ENCODE peak calls at places on chromosomes 16 and 17, in eight cellular contexts. O is MM.1S; S is activated CD8-positive, alpha-beta T cell treated with anti-CD3 and anti-CD28 coated beads for 36 hours; H is progenitor cell of endocrine pancreas; N is Calu3; W is RWPE1; C is thoracic aorta; K is GM10248. Z is an unnamed sample.

GRCh38 chr16:29986931-29987330 is 8.5 kb downstream of the HIRIP3 start:
- DNase-seq in O (no peak), S (no peak), H (no peak), N (no peak), W (no peak), C (no peak), K (no peak), Z (no peak)

GRCh38 chr17:75774988-75775668 is 9.5 kb upstream of the UNK start:
- DNase-seq in O (no peak), S (peak; percentile 41), H (no peak), N (no peak), W (no peak), C (no peak), K (no peak), Z (no peak)

GRCh38 chr17:70040336-70040735 is 34.7 kb upstream of the KCNJ16 start:
- DNase-seq in O (no peak), S (no peak), H (no peak), N (no peak), W (peak; percentile 41), C (no peak), K (no peak), Z (no peak)

GRCh38 chr16:19415461-19415860 is 2.2 kb upstream of the TMC5 start:
- DNase-seq in O (no peak), S (no peak), H (no peak), N (no peak), W (no peak), C (no peak), K (no peak), Z (no peak)

GRCh38 chr16:52812945-52813556 is 239.6 kb downstream of the CHD9NB start:
- DNase-seq in O (no peak), S (no peak), H (no peak), N (peak; percentile 56), W (peak; percentile 68), C (no peak), K (no peak), Z (no peak)

GRCh38 chr17:75843577-75844529 is at the start of gene UNC13D:
- DNase-seq in O (no peak), S (peak; percentile 79), H (no peak), N (peak; percentile 36), W (no peak), C (no peak), K (peak; percentile 74), Z (no peak)

GRCh38 chr16:19330801-19331484 is 45.4 kb downstream of the CLEC19A start:
- DNase-seq in O (no peak), S (no peak), H (no peak), N (no peak), W (peak; percentile 55), C (no peak), K (no peak), Z (no peak)

GRCh38 chr16:24775455-24775854 is 46.0 kb downstream of the TNRC6A start:
- DNase-seq in O (no peak), S (no peak), H (no peak), N (no peak), W (no peak), C (no peak), K (no peak), Z (no peak)

GRCh38 chr16:16127469-16128116 is 95.7 kb downstream of the ABCC6 start:
- DNase-seq in O (peak; percentile 63), S (peak; percentile 77), H (peak; percentile 60), N (peak; percentile 84), W (peak; percentile 77), C (no peak), K (peak; percentile 79), Z (peak; percentile 76)

GRCh38 chr16:87426423-87427215 is 34.5 kb downstream of the MAP1LC3B start:
- DNase-seq in O (no peak), S (no peak), H (no peak), N (no peak), W (no peak), C (no peak), K (no peak), Z (no peak)

GRCh38 chr16:15610369-15610871 is 32.5 kb downstream of the MARF1 start:
- DNase-seq in O (no peak), S (peak; percentile 34), H (no peak), N (no peak), W (no peak), C (no peak), K (no peak), Z (no peak)

GRCh38 chr17:52159810-52160578 is 1.5 kb upstream of the CA10 start:
- DNase-seq in O (no peak), S (no peak), H (no peak), N (no peak), W (no peak), C (no peak), K (no peak), Z (no peak)

DNA sequence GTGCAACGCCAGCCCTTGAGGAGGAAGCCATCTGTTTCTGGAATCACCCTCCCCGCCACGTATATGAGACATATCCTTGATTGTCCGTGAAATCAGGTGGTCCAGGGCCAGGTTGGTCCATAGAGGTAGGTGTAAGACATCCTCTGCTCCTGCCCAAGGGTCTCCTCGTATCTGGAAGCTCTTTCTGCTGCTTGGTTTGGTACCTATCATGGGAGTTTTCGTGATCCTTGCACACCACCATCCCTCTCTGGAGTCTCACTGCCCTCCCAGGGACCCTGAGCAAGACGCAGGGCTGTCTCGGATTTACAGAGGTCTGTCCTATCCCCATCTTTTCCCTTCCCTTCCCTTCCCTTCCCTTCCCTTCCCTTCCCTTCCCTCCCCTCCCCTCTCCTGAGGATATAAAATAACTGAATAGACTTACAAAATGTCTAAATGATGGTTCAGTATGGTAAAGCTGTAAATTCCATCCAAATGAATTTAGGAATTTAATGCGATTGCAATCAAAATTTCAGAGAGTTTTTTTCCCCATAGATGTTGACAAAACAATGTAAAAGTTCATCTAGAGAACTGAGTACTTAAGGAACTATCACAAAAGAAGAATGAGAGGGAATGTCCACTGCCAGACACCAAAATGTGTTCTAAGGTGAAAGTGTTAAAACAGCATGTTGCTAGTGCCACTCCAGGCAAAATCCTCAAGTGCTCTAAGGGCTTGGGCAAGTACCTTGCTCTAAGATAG is 2.0 kb upstream of the CCDC42 start:
- DNase-seq in O (no peak), S (no peak), H (no peak), N (no peak), W (no peak), C (no peak), K (no peak), Z (no peak)
- TF ChIP-seq CTCF in O (no peak), S (no peak), H (no peak), N (no peak), W (no peak), C (no peak), K (no peak), Z (no peak)

GRCh38 chr17:2337811-2338657 is 733 bp downstream of the SGSM2 start:
- DNase-seq in O (peak; percentile 40), S (peak; percentile 60), H (peak; percentile 53), N (peak; percentile 69), W (peak; percentile 64), C (no peak), K (peak; percentile 73), Z (peak; percentile 45)

GRCh38 chr17:2335726-2336214 is 487 bp downstream of the TSR1 start:
- DNase-seq in O (no peak), S (no peak), H (no peak), N (no peak), W (peak; percentile 20), C (no peak), K (no peak), Z (no peak)

GRCh38 chr17:2337152-2337810 is at the start of gene SGSM2:
- DNase-seq in O (peak; percentile 30), S (peak; percentile 73), H (peak; percentile 69), N (peak; percentile 50), W (peak; percentile 51), C (no peak), K (peak; percentile 89), Z (peak; percentile 75)

GRCh38 chr17:2331303-2331702 is 5.0 kb downstream of the TSR1 start:
- DNase-seq in O (no peak), S (no peak), H (no peak), N (no peak), W (no peak), C (no peak), K (no peak), Z (no peak)

DNA sequence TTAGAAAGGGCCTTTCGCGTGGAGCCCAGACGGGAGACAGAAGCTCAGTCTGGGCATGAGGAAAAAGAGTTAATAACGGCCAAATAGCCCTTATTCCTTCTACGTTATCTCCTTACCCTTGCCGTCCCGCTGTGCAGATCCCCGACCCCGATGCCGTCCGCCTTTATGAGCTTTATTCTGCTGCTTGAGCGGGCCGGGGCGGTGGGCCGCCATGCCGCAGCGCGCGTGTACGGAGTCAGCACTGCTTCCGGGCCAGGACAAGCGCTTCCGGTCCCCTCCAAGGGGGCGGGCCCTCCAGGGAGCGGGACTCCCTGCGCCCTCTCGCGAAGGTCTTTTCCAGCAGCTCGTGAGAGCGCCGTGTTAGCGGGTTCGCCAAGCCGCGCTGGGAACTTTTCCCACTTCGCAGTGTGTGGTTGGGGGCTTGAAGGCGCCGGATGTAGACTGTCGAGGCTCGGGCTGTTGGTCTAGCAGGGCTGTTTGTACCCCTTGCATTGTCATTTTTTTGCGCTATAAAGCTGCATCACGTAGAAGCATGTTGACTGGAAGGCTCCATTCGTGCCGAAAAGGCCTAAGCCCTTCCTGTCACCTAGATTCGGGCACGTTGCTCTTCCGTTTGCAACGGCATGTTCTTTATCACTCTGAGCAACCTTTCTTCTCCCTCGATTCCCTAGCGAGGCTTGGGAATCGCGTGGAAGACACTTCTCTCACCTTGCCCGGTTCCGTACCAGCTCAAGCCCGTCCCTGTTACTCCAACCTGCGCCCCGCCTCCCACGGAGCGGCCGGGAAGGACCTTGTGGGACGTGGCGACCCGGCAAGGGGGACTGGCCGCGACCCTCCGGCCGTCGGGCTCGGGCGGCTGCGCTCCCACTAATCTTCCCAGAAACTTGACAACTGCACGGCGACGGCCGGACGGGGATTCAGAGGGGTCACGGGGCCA is at the start of gene TSR1:
- DNase-seq in O (peak; percentile 92), S (peak; percentile 92), H (peak; percentile 81), N (peak; percentile 87), W (peak; percentile 96), C (peak; percentile 46), K (peak; percentile 98), Z (peak; percentile 86)
- TF ChIP-seq CTCF in O (peak; percentile 23), S (no peak), H (peak; percentile 18), N (no peak), W (peak; percentile 24), C (peak; percentile 22), K (peak; percentile 45), Z (no peak)

DNA sequence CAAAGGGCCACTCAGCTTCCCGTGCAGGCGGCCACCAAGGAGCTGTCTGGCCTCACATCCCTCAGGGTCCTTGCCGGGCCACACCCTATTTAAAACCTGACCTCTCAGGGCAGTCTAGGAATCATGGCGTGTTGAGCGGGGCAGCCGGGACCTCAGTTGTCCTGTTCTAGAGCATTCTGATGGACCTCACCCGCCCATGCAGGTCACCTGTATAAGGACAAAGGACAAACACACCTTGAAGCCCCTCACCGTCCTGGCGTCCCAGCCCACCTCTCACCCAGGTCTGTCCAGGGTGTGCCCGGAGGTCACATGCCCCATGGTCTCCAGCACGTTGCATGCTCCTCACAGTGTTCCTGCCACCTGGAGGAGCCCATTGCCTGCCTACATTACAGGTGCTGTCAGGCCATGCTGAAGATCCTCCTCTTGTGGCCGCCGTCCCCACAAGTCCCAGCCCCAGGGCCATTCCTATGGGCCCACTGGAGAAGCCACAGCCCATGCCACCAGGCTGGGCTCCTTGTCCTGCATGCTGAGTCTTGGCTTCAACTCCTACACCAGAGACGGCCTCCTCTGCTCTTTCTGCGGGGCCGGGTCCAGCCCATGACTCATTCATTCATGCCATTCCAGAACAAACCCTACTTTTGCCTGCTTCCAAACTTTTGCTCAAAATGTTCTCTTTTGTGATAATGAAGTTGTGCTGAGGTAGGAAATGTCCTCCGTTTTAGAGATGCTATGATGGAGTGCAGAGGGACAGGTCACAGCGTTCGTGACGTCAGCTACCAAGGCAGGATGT is 46.3 kb downstream of the PEMT start:
- DNase-seq in O (no peak), S (no peak), H (no peak), N (no peak), W (no peak), C (no peak), K (no peak), Z (no peak)
- TF ChIP-seq CTCF in O (no peak), S (no peak), H (no peak), N (no peak), W (no peak), C (no peak), K (no peak), Z (no peak)

GRCh38 chr17:32927724-32928526 is at the start of gene TMEM98:
- DNase-seq in O (peak; percentile 16), S (peak; percentile 7), H (peak; percentile 54), N (peak; percentile 30), W (no peak), C (no peak), K (no peak), Z (peak; percentile 57)
- TF ChIP-seq CTCF in O (no peak), S (no peak), H (no peak), N (no peak), W (no peak), C (no peak), K (no peak), Z (no peak)